ENCODE peak calls at places on chromosomes 5 and 9, in five cellular contexts. E is fibroblast of lung, A is neural progenitor cell, X is MM.1S, F is GM23248. O is an unnamed sample.
A peak's percentile ranks its signal among the peaks of the same experiment; 100 is the strongest.

GRCh38 chr5:154368041-154368800 is 77.6 kb upstream of the SAP30L start:
- DNase-seq in A (peak; percentile 83), X (no peak), F (peak; percentile 94), E (peak; percentile 97), O (peak; percentile 61)

GRCh38 chr9:72150172-72150571 is 932 bp downstream of the GDA start:
- DNase-seq in E (no peak), F (no peak), X (no peak), A (no peak), O (no peak)

GRCh38 chr9:119689879-119690278 is 320.6 kb upstream of the BRINP1 start:
- DNase-seq in E (no peak), F (peak; percentile 19), A (peak; percentile 63), X (peak; percentile 9), O (peak; percentile 45)

GRCh38 chr5:54243483-54244080 is 66.8 kb downstream of the ARL15 start:
- DNase-seq in A (peak; percentile 58), X (peak; percentile 21), E (peak; percentile 22), F (peak; percentile 66), O (peak; percentile 48)

GRCh38 chr5:12965804-12966203 is 978.7 kb downstream of the DNAH5 start:
- DNase-seq in F (no peak), X (no peak), E (no peak), A (no peak), O (no peak)

GRCh38 chr9:95313010-95313498 is 4.5 kb downstream of the FANCC start:
- DNase-seq in F (peak; percentile 77), A (peak; percentile 62), X (no peak), E (peak; percentile 73), O (peak; percentile 83)

GRCh38 chr9:76894198-76894597 is 11.7 kb downstream of the PRUNE2 start:
- DNase-seq in A (no peak), F (peak; percentile 11), E (no peak), X (no peak), O (no peak)

GRCh38 chr5:168047043-168047668 is 244.3 kb upstream of the WWC1 start:
- DNase-seq in E (peak; percentile 57), F (peak; percentile 25), X (peak; percentile 56), A (peak; percentile 81), O (peak; percentile 70)

GRCh38 chr5:87367243-87367642 is 45.5 kb downstream of the CCNH start:
- DNase-seq in F (no peak), A (no peak), E (no peak), X (no peak), O (no peak)

GRCh38 chr9:129374231-129374630 is 196.2 kb upstream of the IER5L start:
- DNase-seq in E (no peak), X (no peak), F (no peak), A (no peak), O (no peak)

GRCh38 chr5:34587355-34588241 is 68.5 kb upstream of the RAI14 start:
- DNase-seq in A (peak; percentile 23), X (no peak), E (peak; percentile 67), F (peak; percentile 86), O (no peak)

GRCh38 chr9:120534266-120534665 is 45.7 kb downstream of the CDK5RAP2 start:
- DNase-seq in A (peak; percentile 28), F (no peak), E (no peak), X (no peak), O (no peak)

GRCh38 chr9:36551129-36551528 is 21.6 kb upstream of the MELK start:
- DNase-seq in X (no peak), F (peak; percentile 50), A (no peak), E (peak; percentile 68), O (no peak)

GRCh38 chr5:137619191-137619870 is 116.6 kb downstream of the KLHL3 start:
- DNase-seq in X (no peak), F (peak; percentile 95), A (no peak), E (peak; percentile 96), O (no peak)

GRCh38 chr5:125198270-125198974 is 452.0 kb upstream of the ZNF608 start:
- DNase-seq in F (peak; percentile 68), A (peak; percentile 34), X (peak; percentile 56), E (peak; percentile 71), O (peak; percentile 90)

GRCh38 chr5:101829255-101829654 is 466.8 kb downstream of the SLCO4C1 start:
- DNase-seq in A (no peak), X (no peak), E (no peak), F (no peak), O (no peak)

GRCh38 chr9:113511047-113511521 is 47.6 kb downstream of the RGS3 start:
- DNase-seq in X (no peak), A (no peak), F (no peak), E (no peak), O (no peak)

GRCh38 chr5:58318468-58318867 is 141.4 kb downstream of the PLK2 start:
- DNase-seq in F (peak; percentile 58), A (no peak), E (peak; percentile 92), X (no peak), O (no peak)

GRCh38 chr5:74016373-74016772 is 390.4 kb downstream of the ARHGEF28 start:
- DNase-seq in E (no peak), A (no peak), X (no peak), F (no peak), O (no peak)

GRCh38 chr9:115653231-115653630 is 500.4 kb upstream of the PAPPA start:
- DNase-seq in F (peak; percentile 80), A (no peak), E (peak; percentile 59), X (no peak), O (no peak)

GRCh38 chr9:7735311-7735710 is 64.3 kb downstream of the DMAC1 start:
- DNase-seq in F (no peak), X (no peak), E (no peak), A (no peak), O (no peak)

GRCh38 chr5:134524826-134525686 is at the start of gene JADE2:
- DNase-seq in A (peak; percentile 45), E (peak; percentile 67), F (peak; percentile 91), X (peak; percentile 75), O (peak; percentile 84)

GRCh38 chr5:149996186-149996890 is 4.1 kb downstream of the TIGD6 start:
- DNase-seq in F (no peak), A (no peak), E (no peak), X (no peak), O (no peak)

GRCh38 chr5:149995385-149996085 is 4.9 kb downstream of the TIGD6 start:
- DNase-seq in X (no peak), E (no peak), A (no peak), F (peak; percentile 19), O (no peak)

GRCh38 chr5:149990518-149991376 is 9.7 kb downstream of the TIGD6 start:
- DNase-seq in X (peak; percentile 68), E (peak; percentile 61), F (peak; percentile 77), A (peak; percentile 86), O (peak; percentile 91)

GRCh38 chr5:149998281-149998680 is 2.2 kb downstream of the TIGD6 start:
- DNase-seq in E (no peak), A (no peak), X (no peak), F (no peak), O (no peak)

DNA sequence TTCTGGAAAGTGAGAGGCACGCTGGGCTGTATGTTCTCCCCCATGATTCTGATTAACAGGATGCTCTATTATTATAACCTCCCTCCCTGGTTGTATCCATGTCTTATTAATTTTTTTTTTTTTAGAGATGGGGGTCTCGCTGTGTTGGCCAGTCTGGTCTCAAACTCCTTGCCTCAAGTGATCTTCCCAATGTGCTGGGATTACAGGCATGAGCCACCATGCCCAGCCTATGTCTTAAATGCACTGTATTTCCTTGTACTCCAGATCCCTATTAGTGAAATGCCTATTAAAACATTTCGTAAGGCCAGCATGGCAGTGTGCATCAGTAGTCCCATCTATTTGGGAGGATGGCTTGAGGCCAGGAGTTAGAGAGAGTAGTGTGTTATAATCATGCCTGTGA is 7.0 kb downstream of the TIGD6 start:
- DNase-seq in A (no peak), X (no peak), E (no peak), F (no peak), O (no peak)
- H3K27ac ChIP-seq in A (no peak overlapping the region), X (no peak overlapping the region), E (no peak overlapping the region), F (no peak overlapping the region), O (no peak overlapping the region)

GRCh38 chr9:105661011-105661410 is 1.2 kb upstream of the TAL2 start:
- DNase-seq in E (no peak), F (no peak), X (no peak), A (no peak), O (no peak)

GRCh38 chr9:105651806-105652205 is 10.5 kb upstream of the TAL2 start:
- DNase-seq in F (no peak), X (no peak), A (peak; percentile 91), E (no peak), O (no peak)

GRCh38 chr9:105658351-105658750 is 3.9 kb upstream of the TAL2 start:
- DNase-seq in X (no peak), E (no peak), A (peak; percentile 62), F (no peak), O (no peak)

GRCh38 chr9:105656131-105656921 is 5.9 kb upstream of the TAL2 start:
- DNase-seq in F (peak; percentile 48), E (peak; percentile 11), A (peak; percentile 79), X (peak; percentile 10), O (peak; percentile 62)
- TF ChIP-seq EZH2 in F (no peak), E (no peak), A (peak; percentile 70), X (no peak), O (no peak)

GRCh38 chr9:130835441-130836298 is 616 bp downstream of the ABL1 start:
- DNase-seq in A (peak; percentile 87), E (peak; percentile 73), X (no peak), F (peak; percentile 69), O (peak; percentile 67)
- H3K4me1 ChIP-seq in A (peaks cover 51% of the 10 kb centered on the region), E (peaks cover 32% of the 10 kb centered on the region), X (no peaks in the 10 kb centered on the region), F (peaks cover 46% of the 10 kb centered on the region), O (peaks cover 46% of the 10 kb centered on the region)

GRCh38 chr5:64942460-64942859 is 173.7 kb downstream of the CWC27 start:
- DNase-seq in A (no peak), F (no peak), E (no peak), X (no peak), O (no peak)

GRCh38 chr5:64944868-64945267 is 176.1 kb downstream of the CWC27 start:
- DNase-seq in E (no peak), A (no peak), F (no peak), X (no peak), O (no peak)

GRCh38 chr5:64939772-64940510 is 171.2 kb downstream of the CWC27 start:
- DNase-seq in F (peak; percentile 54), E (peak; percentile 34), A (peak; percentile 76), X (no peak), O (peak; percentile 70)
- H3K27ac ChIP-seq in F (peak overlapping the region; percentile 34), E (peak overlapping the region; percentile 44), A (peak overlapping the region; percentile 9), X (no peak overlapping the region), O (peak overlapping the region; percentile 14)

GRCh38 chr5:174734571-174735497 is 10.5 kb downstream of the MSX2 start:
- DNase-seq in E (no peak), X (no peak), F (no peak), A (peak; percentile 42), O (no peak)
- TF ChIP-seq EZH2 in E (peak; percentile 34), X (no peak), F (peak; percentile 88), A (no peak), O (no peak)

GRCh38 chr9:137052293-137052692 is 1.6 kb downstream of the ENTPD2 start:
- DNase-seq in A (no peak), F (no peak), X (no peak), E (no peak), O (no peak)
- H3K4me1 ChIP-seq in A (peaks cover 17% of the 10 kb centered on the region), F (peaks cover 4% of the 10 kb centered on the region), X (no peaks in the 10 kb centered on the region), E (peaks cover 2% of the 10 kb centered on the region), O (peaks cover 38% of the 10 kb centered on the region)

GRCh38 chr5:133372306-133373008 is 239.9 kb downstream of the FSTL4 start:
- DNase-seq in A (no peak), X (no peak), E (no peak), F (no peak), O (no peak)
- H3K27ac ChIP-seq in A (no peak overlapping the region), X (no peak overlapping the region), E (no peak overlapping the region), F (no peak overlapping the region), O (no peak overlapping the region)